ENCODE peak calls at places on chromosome 20, in four cellular contexts. One of them, this sample, is unnamed.

GRCh38 chr20:38420232-38421085 is 14.7 kb downstream of the SNHG17 start:
- DNase-seq in SK-N-SH: no peak
- DNase-seq in K562: no peak
- DNase-seq in H1: no peak
- DNase-seq in this sample: peak

GRCh38 chr20:32743237-32744112 is at the start of gene COMMD7:
- DNase-seq in SK-N-SH: peak
- DNase-seq in H1: peak
- DNase-seq in K562: peak
- DNase-seq in this sample: peak

GRCh38 chr20:18717062-18717461 is 96.5 kb upstream of the SCP2D1 start:
- DNase-seq in SK-N-SH: no peak
- DNase-seq in K562: no peak
- DNase-seq in H1: no peak
- DNase-seq in this sample: no peak

GRCh38 chr20:62832212-62832922 is 15.5 kb downstream of the COL9A3 start:
- DNase-seq in K562: peak
- DNase-seq in SK-N-SH: peak
- DNase-seq in H1: no peak
- DNase-seq in this sample: peak

GRCh38 chr20:52242237-52243230 is 51.0 kb upstream of the ZFP64 start:
- DNase-seq in SK-N-SH: peak
- DNase-seq in K562: no peak
- DNase-seq in H1: no peak
- DNase-seq in this sample: no peak

GRCh38 chr20:15564981-15565380 is 1008.3 kb downstream of the KIF16B start:
- DNase-seq in H1: no peak
- DNase-seq in SK-N-SH: no peak
- DNase-seq in K562: no peak
- DNase-seq in this sample: no peak

GRCh38 chr20:36465109-36466080 is 75.9 kb upstream of the MYL9 start:
- DNase-seq in SK-N-SH: no peak
- DNase-seq in K562: peak
- DNase-seq in H1: no peak
- DNase-seq in this sample: no peak

GRCh38 chr20:62159835-62160234 is 16.3 kb downstream of the SS18L1 start:
- DNase-seq in SK-N-SH: no peak
- DNase-seq in H1: no peak
- DNase-seq in K562: no peak
- DNase-seq in this sample: no peak

GRCh38 chr20:409697-410559 is 1.8 kb downstream of the RBCK1 start:
- DNase-seq in K562: no peak
- DNase-seq in H1: no peak
- DNase-seq in SK-N-SH: no peak
- DNase-seq in this sample: no peak

GRCh38 chr20:33232486-33233072 is 3.2 kb upstream of the BPIFA1 start:
- DNase-seq in SK-N-SH: no peak
- DNase-seq in H1: no peak
- DNase-seq in K562: no peak
- DNase-seq in this sample: no peak

GRCh38 chr20:63979549-63980316 is at the start of gene SAMD10:
- DNase-seq in K562: peak
- DNase-seq in H1: peak
- DNase-seq in SK-N-SH: peak
- DNase-seq in this sample: peak

GRCh38 chr20:18989736-18990474 is 176.3 kb downstream of the SCP2D1 start:
- DNase-seq in SK-N-SH: no peak
- DNase-seq in H1: no peak
- DNase-seq in K562: no peak
- DNase-seq in this sample: no peak

GRCh38 chr20:35437599-35437998 is 429 bp downstream of the GDF5 start:
- DNase-seq in K562: no peak
- DNase-seq in H1: no peak
- DNase-seq in SK-N-SH: no peak
- DNase-seq in this sample: no peak

GRCh38 chr20:35444226-35444625 is 6.2 kb upstream of the GDF5 start:
- DNase-seq in SK-N-SH: no peak
- DNase-seq in H1: no peak
- DNase-seq in K562: no peak
- DNase-seq in this sample: no peak

GRCh38 chr20:35447082-35447789 is 8.2 kb upstream of the CEP250 start:
- DNase-seq in H1: peak
- DNase-seq in K562: peak
- DNase-seq in SK-N-SH: peak
- DNase-seq in this sample: peak

GRCh38 chr20:35446356-35447078 is 8.5 kb upstream of the GDF5 start:
- DNase-seq in K562: no peak
- DNase-seq in SK-N-SH: no peak
- DNase-seq in H1: no peak
- DNase-seq in this sample: no peak

DNA sequence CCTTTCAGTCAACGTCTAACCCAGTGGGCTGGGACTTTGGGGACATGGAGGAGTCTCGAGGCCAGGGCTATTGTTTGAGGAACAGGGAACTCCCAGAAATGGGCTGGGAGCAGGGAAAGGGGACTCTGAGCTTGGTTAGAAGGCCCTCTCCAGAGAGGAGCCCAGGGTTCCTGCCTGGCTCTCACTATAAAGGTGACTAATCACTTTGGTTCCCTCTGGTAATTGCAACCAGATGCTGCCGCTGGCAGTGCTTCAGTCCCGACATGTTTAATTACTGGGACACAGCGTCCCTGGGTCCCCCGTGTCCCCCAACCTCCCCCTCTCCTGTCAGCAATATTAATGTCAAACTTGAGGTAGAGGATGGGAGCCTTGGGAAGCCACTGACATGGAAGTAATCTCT is 5.0 kb upstream of the GDF5 start:
- DNase-seq in K562: no peak
- DNase-seq in H1: no peak
- DNase-seq in SK-N-SH: peak
- DNase-seq in this sample: no peak
- H3K4me3 ChIP-seq in K562: no peak
- H3K4me3 ChIP-seq in H1: no peak
- H3K4me3 ChIP-seq in SK-N-SH: no peak
- H3K4me3 ChIP-seq in this sample: no peak

GRCh38 chr20:58246346-58246745 is 17.9 kb upstream of the ANKRD60 start:
- DNase-seq in SK-N-SH: no peak
- DNase-seq in H1: no peak
- DNase-seq in K562: no peak
- DNase-seq in this sample: no peak
- TF ChIP-seq GABPA in SK-N-SH: no peak
- TF ChIP-seq GABPA in H1: no peak
- TF ChIP-seq GABPA in K562: peak
- TF ChIP-seq GABPA in this sample: no peak

GRCh38 chr20:5716953-5717352 is 33.2 kb upstream of the SHLD1 start:
- DNase-seq in K562: no peak
- DNase-seq in SK-N-SH: no peak
- DNase-seq in H1: no peak
- DNase-seq in this sample: no peak

GRCh38 chr20:5718896-5719595 is 31.2 kb upstream of the SHLD1 start:
- DNase-seq in K562: no peak
- DNase-seq in SK-N-SH: no peak
- DNase-seq in H1: no peak
- DNase-seq in this sample: no peak

GRCh38 chr20:5715068-5715841 is 34.9 kb upstream of the SHLD1 start:
- DNase-seq in SK-N-SH: no peak
- DNase-seq in K562: no peak
- DNase-seq in H1: no peak
- DNase-seq in this sample: no peak

GRCh38 chr20:5710551-5710950 is 39.6 kb upstream of the SHLD1 start:
- DNase-seq in H1: no peak
- DNase-seq in SK-N-SH: no peak
- DNase-seq in K562: no peak
- DNase-seq in this sample: no peak

GRCh38 chr20:5714261-5715041 is 35.8 kb upstream of the SHLD1 start:
- DNase-seq in K562: peak
- DNase-seq in SK-N-SH: no peak
- DNase-seq in H1: no peak
- DNase-seq in this sample: peak
- H3K4me3 ChIP-seq in K562: no peak
- H3K4me3 ChIP-seq in SK-N-SH: no peak
- H3K4me3 ChIP-seq in H1: no peak
- H3K4me3 ChIP-seq in this sample: no peak

DNA sequence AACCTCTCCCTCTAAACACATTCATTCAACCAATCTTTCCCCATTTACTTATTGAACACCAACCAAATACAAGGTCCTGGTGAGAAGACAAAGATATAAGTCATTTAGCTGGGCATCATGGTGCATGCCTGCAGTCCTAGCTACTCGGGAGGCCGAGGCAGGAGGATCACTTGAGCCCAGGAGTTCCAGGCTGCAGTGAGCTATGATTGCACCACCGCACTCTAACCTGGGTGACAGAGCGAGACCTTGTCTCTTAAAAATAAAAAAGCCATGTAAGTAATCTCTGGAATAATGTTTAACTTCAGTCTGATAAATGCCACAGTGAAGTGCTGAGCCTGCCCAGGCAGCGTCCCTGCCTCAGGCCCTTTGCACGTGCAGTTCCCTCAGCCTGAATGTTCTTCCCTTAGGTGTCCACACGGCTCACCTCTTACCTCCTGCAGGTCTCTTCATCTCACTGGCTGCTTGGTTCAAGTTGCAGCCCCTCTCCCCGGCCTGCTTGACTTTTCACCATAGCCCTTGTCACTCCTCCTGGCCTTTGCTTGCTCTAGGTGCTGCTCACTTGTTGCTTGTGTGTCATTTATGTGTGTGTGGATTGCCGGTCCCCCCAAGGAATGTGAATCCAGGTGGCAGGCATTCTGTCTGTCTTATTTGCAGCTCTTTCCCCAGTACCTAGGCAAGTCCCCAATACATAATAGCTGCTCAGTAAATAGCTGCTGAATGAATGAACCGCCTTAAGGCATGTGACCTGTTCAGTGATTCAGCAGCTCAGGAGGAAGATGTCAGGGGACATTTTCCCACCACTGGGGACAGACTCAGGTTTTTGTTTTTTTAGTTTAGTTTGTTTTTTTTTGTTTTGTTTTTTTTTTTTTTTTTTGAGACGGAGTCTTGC is 36.3 kb downstream of the RBM38 start:
- DNase-seq in H1: no peak
- DNase-seq in K562: no peak
- DNase-seq in SK-N-SH: no peak
- DNase-seq in this sample: no peak
- TF ChIP-seq GABPA in H1: no peak
- TF ChIP-seq GABPA in K562: no peak
- TF ChIP-seq GABPA in SK-N-SH: no peak
- TF ChIP-seq GABPA in this sample: no peak

DNA sequence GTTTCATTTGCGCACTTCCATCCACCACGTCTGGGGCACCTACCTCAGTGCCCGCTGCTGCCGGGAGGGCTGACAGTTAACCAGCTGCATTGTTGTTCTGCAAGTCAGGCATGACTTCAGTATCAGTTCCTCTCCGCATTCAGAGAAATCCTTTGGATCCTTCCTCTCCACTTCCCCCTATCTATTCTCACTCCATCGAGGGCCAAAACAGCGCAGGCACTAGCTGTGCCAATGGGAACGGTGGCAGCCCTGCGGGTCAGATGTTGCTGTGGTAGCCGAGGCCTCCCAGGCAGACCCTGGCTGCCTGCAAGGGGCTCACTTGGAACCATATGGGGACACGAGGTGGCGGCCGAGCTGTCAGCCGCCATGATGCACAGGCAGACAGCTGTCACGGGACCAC is 64.2 kb upstream of the INSM1 start:
- DNase-seq in H1: no peak
- DNase-seq in K562: no peak
- DNase-seq in SK-N-SH: no peak
- DNase-seq in this sample: no peak
- H3K4me3 ChIP-seq in H1: no peak
- H3K4me3 ChIP-seq in K562: no peak
- H3K4me3 ChIP-seq in SK-N-SH: no peak
- H3K4me3 ChIP-seq in this sample: no peak

GRCh38 chr20:1422756-1423155 is 29.9 kb upstream of the FKBP1A start:
- DNase-seq in SK-N-SH: no peak
- DNase-seq in H1: no peak
- DNase-seq in K562: no peak
- DNase-seq in this sample: no peak
- TF ChIP-seq GABPA in SK-N-SH: no peak
- TF ChIP-seq GABPA in H1: no peak
- TF ChIP-seq GABPA in K562: no peak
- TF ChIP-seq GABPA in this sample: no peak

GRCh38 chr20:50533061-50533460 is 22.9 kb downstream of the PTPN1 start:
- DNase-seq in SK-N-SH: no peak
- DNase-seq in H1: no peak
- DNase-seq in K562: no peak
- DNase-seq in this sample: no peak

GRCh38 chr20:50533464-50533863 is 23.3 kb downstream of the PTPN1 start:
- DNase-seq in SK-N-SH: no peak
- DNase-seq in H1: no peak
- DNase-seq in K562: no peak
- DNase-seq in this sample: no peak

GRCh38 chr20:50536333-50536732 is 26.1 kb downstream of the PTPN1 start:
- DNase-seq in SK-N-SH: no peak
- DNase-seq in H1: no peak
- DNase-seq in K562: no peak
- DNase-seq in this sample: no peak

GRCh38 chr20:50534567-50534966 is 24.4 kb downstream of the PTPN1 start:
- DNase-seq in K562: no peak
- DNase-seq in H1: no peak
- DNase-seq in SK-N-SH: no peak
- DNase-seq in this sample: no peak

GRCh38 chr20:50535162-50535561 is 25.0 kb downstream of the PTPN1 start:
- DNase-seq in H1: no peak
- DNase-seq in K562: no peak
- DNase-seq in SK-N-SH: no peak
- DNase-seq in this sample: no peak
- H3K4me3 ChIP-seq in H1: no peak
- H3K4me3 ChIP-seq in K562: no peak
- H3K4me3 ChIP-seq in SK-N-SH: no peak
- H3K4me3 ChIP-seq in this sample: no peak

GRCh38 chr20:22509090-22509938 is 75.1 kb downstream of the FOXA2 start:
- DNase-seq in K562: no peak
- DNase-seq in H1: no peak
- DNase-seq in SK-N-SH: no peak
- DNase-seq in this sample: no peak
- TF ChIP-seq GABPA in K562: no peak
- TF ChIP-seq GABPA in H1: no peak
- TF ChIP-seq GABPA in SK-N-SH: no peak
- TF ChIP-seq GABPA in this sample: no peak